ENCODE peak calls at places on chromosomes 5 and 9, in nine cellular contexts. X, L, A, K, I, S, R, M and B are unnamed samples.

GRCh38 chr5:42557689-42558088 is 134.4 kb downstream of the GHR start:
- DNase-seq in X (no peak), L (no peak), A (no peak), K (no peak), I (no peak), S (no peak), R (no peak), M (no peak), B (no peak)

GRCh38 chr9:2066312-2067273 is 51.4 kb downstream of the SMARCA2 start:
- DNase-seq in X (no peak), L (no peak), A (no peak), K (no peak), I (no peak), S (peak; percentile 30), R (no peak), M (no peak), B (no peak)

GRCh38 chr9:124214596-124215550 is 42.9 kb upstream of the NEK6 start:
- DNase-seq in X (no peak), L (peak; percentile 76), A (peak; percentile 9), K (no peak), I (peak; percentile 47), S (no peak), R (no peak), M (peak; percentile 19), B (no peak)

GRCh38 chr9:88976888-88977257 is 14.4 kb upstream of the S1PR3 start:
- DNase-seq in X (no peak), L (no peak), A (no peak), K (no peak), I (no peak), S (no peak), R (no peak), M (peak; percentile 2), B (no peak)

GRCh38 chr5:33824516-33825195 is 67.1 kb downstream of the ADAMTS12 start:
- DNase-seq in X (no peak), L (no peak), A (no peak), K (no peak), I (no peak), S (no peak), R (no peak), M (no peak), B (no peak)

GRCh38 chr9:97853844-97854695 is 1.0 kb downstream of the FOXE1 start:
- DNase-seq in X (no peak), L (peak; percentile 86), A (no peak), K (peak; percentile 83), I (peak; percentile 90), S (no peak), R (peak; percentile 75), M (no peak), B (no peak)

GRCh38 chr9:82492274-82492673 is 503.7 kb downstream of the SPATA31D1 start:
- DNase-seq in X (no peak), L (no peak), A (no peak), K (no peak), I (no peak), S (no peak), R (no peak), M (no peak), B (no peak)

GRCh38 chr5:143703659-143704058 is 108.3 kb upstream of the HMHB1 start:
- DNase-seq in X (no peak), L (no peak), A (no peak), K (no peak), I (no peak), S (no peak), R (no peak), M (no peak), B (no peak)

GRCh38 chr5:73119492-73120157 is 750 bp upstream of the TMEM171 start:
- DNase-seq in X (no peak), L (peak; percentile 80), A (peak; percentile 30), K (no peak), I (peak; percentile 62), S (peak; percentile 50), R (no peak), M (no peak), B (peak; percentile 54)

GRCh38 chr9:137294091-137294683 is 7.9 kb downstream of the NRARP start:
- DNase-seq in X (no peak), L (no peak), A (no peak), K (peak; percentile 55), I (no peak), S (no peak), R (no peak), M (no peak), B (peak; percentile 41)

GRCh38 chr5:152542741-152543140 is 137.7 kb upstream of the NMUR2 start:
- DNase-seq in X (no peak), L (no peak), A (no peak), K (no peak), I (no peak), S (peak; percentile 67), R (no peak), M (no peak), B (no peak)

GRCh38 chr9:129037767-129038098 is 1.3 kb downstream of the MIGA2 start:
- DNase-seq in X (no peak), L (no peak), A (no peak), K (no peak), I (no peak), S (no peak), R (no peak), M (no peak), B (no peak)

GRCh38 chr9:107653263-107653821 is 163.8 kb upstream of the KLF4 start:
- DNase-seq in X (no peak), L (no peak), A (no peak), K (no peak), I (no peak), S (no peak), R (no peak), M (no peak), B (no peak)

GRCh38 chr5:14476791-14477435 is 104.7 kb upstream of the OTULINL start:
- DNase-seq in X (no peak), L (no peak), A (no peak), K (peak; percentile 33), I (no peak), S (no peak), R (no peak), M (no peak), B (peak; percentile 15)

GRCh38 chr9:127138444-127138843 is 16.0 kb upstream of the ANGPTL2 start:
- DNase-seq in X (no peak), L (no peak), A (no peak), K (no peak), I (no peak), S (no peak), R (peak; percentile 5), M (peak; percentile 15), B (no peak)

GRCh38 chr5:149605998-149606721 is 24.9 kb downstream of the ARHGEF37 start:
- DNase-seq in X (no peak), L (no peak), A (no peak), K (peak; percentile 94), I (no peak), S (no peak), R (peak; percentile 92), M (no peak), B (peak; percentile 82)

GRCh38 chr9:98455256-98455956 is 200.0 kb upstream of the TBC1D2 start:
- DNase-seq in X (no peak), L (no peak), A (no peak), K (no peak), I (no peak), S (no peak), R (no peak), M (no peak), B (no peak)

GRCh38 chr5:154756203-154756870 is 1.2 kb downstream of the LARP1 start:
- DNase-seq in X (no peak), L (peak; percentile 91), A (peak; percentile 22), K (no peak), I (peak; percentile 90), S (no peak), R (peak; percentile 71), M (peak; percentile 41), B (no peak)

GRCh38 chr9:121686930-121687541 is 35.6 kb downstream of the DAB2IP start:
- DNase-seq in X (peak; percentile 88), L (peak; percentile 88), A (peak; percentile 72), K (peak; percentile 44), I (no peak), S (peak; percentile 88), R (peak; percentile 65), M (peak; percentile 89), B (peak; percentile 42)

GRCh38 chr9:114900937-114901802 is 29.2 kb downstream of the TNFSF8 start:
- DNase-seq in X (no peak), L (no peak), A (no peak), K (peak; percentile 39), I (no peak), S (no peak), R (no peak), M (no peak), B (no peak)

GRCh38 chr9:71663216-71663615 is 105.1 kb downstream of the CEMIP2 start:
- DNase-seq in X (no peak), L (no peak), A (no peak), K (no peak), I (no peak), S (peak; percentile 29), R (no peak), M (no peak), B (no peak)

GRCh38 chr5:174531782-174532191 is 192.6 kb upstream of the MSX2 start:
- DNase-seq in X (no peak), L (no peak), A (no peak), K (no peak), I (no peak), S (no peak), R (no peak), M (no peak), B (peak; percentile 20)

GRCh38 chr5:171601266-171601881 is 181.9 kb downstream of the FGF18 start:
- DNase-seq in X (no peak), L (no peak), A (no peak), K (no peak), I (no peak), S (no peak), R (peak; percentile 45), M (no peak), B (no peak)

GRCh38 chr5:87400305-87400899 is 12.3 kb downstream of the CCNH start:
- DNase-seq in X (no peak), L (no peak), A (no peak), K (peak; percentile 82), I (no peak), S (peak; percentile 36), R (no peak), M (no peak), B (peak; percentile 35)

GRCh38 chr5:171992813-171993212 is 13.6 kb downstream of the FBXW11 start:
- DNase-seq in X (no peak), L (no peak), A (no peak), K (no peak), I (no peak), S (no peak), R (no peak), M (no peak), B (no peak)